ENCODE peak calls at places on chromosomes 3 and 15, in eight cellular contexts. A is NCI-H82; I is fibroblast of lung; L is COR-L47; J is HL-60; H is stimulated activated naive CD8-positive, alpha-beta T cell treated with anti-CD3 and anti-CD28 coated beads, Interleukin-15, Interleukin-2, amounts not matched to agents 100 U/mL and 50 U/mL, for 24 hours; R is RPMI8226; Z is fibroblast of pulmonary artery. D is an unnamed sample.

GRCh38 chr3:150106752-150107428 is 136.2 kb upstream of the PFN2 start:
- DNase-seq in A (peak; percentile 75), I (peak; percentile 84), L (no peak), J (no peak), H (no peak), R (no peak), Z (peak; percentile 85), D (peak; percentile 96)

GRCh38 chr3:100629728-100630127 is 20.3 kb downstream of the ADGRG7 start:
- DNase-seq in A (no peak), I (no peak), L (no peak), J (no peak), H (no peak), R (no peak), Z (no peak), D (no peak)

GRCh38 chr15:58269455-58270414 is 131.6 kb downstream of the AQP9 start:
- DNase-seq in A (peak; percentile 86), I (peak; percentile 74), L (peak; percentile 26), J (peak; percentile 64), H (peak; percentile 16), R (peak; percentile 79), Z (peak; percentile 81), D (peak; percentile 89)

GRCh38 chr3:131730581-131730980 is 227.8 kb upstream of the MRPL3 start:
- DNase-seq in A (no peak), I (no peak), L (no peak), J (no peak), H (no peak), R (no peak), Z (peak; percentile 62), D (peak; percentile 4)

GRCh38 chr3:72473156-72473555 is 375.1 kb downstream of the SHQ1 start:
- DNase-seq in A (no peak), I (no peak), L (no peak), J (no peak), H (no peak), R (no peak), Z (no peak), D (no peak)

GRCh38 chr3:12943124-12944021 is 102.0 kb upstream of the RPL32 start:
- DNase-seq in A (no peak), I (no peak), L (no peak), J (no peak), H (no peak), R (no peak), Z (no peak), D (no peak)

GRCh38 chr3:57127849-57128566 is 37.1 kb downstream of the IL17RD start:
- DNase-seq in A (peak; percentile 94), I (no peak), L (no peak), J (no peak), H (no peak), R (no peak), Z (peak; percentile 11), D (no peak)

GRCh38 chr15:57165992-57166391 is 210.3 kb upstream of the CGNL1 start:
- DNase-seq in A (no peak), I (no peak), L (no peak), J (no peak), H (no peak), R (no peak), Z (peak; percentile 71), D (no peak)

GRCh38 chr15:100928632-100929280 is 9.6 kb downstream of the LRRK1 start:
- DNase-seq in A (no peak), I (no peak), L (peak; percentile 65), J (no peak), H (no peak), R (no peak), Z (no peak), D (peak; percentile 50)

GRCh38 chr15:29040367-29040745 is 154.6 kb downstream of the APBA2 start:
- DNase-seq in A (peak; percentile 81), I (peak; percentile 68), L (no peak), J (no peak), H (no peak), R (no peak), Z (peak; percentile 53), D (no peak)

GRCh38 chr15:42494998-42495360 is 455 bp upstream of the SNAP23 start:
- DNase-seq in A (peak; percentile 69), I (peak; percentile 63), L (no peak), J (no peak), H (peak; percentile 45), R (peak; percentile 6), Z (peak; percentile 81), D (peak; percentile 24)

GRCh38 chr3:160949460-160949859 is 155.7 kb downstream of the B3GALNT1 start:
- DNase-seq in A (no peak), I (no peak), L (no peak), J (no peak), H (no peak), R (no peak), Z (no peak), D (no peak)

GRCh38 chr15:69385831-69386230 is 28.3 kb upstream of the KIF23 start:
- DNase-seq in A (no peak), I (no peak), L (no peak), J (no peak), H (no peak), R (no peak), Z (no peak), D (no peak)

GRCh38 chr3:162295323-162295983 is 798.8 kb downstream of the OTOL1 start:
- DNase-seq in A (no peak), I (peak; percentile 56), L (no peak), J (no peak), H (no peak), R (no peak), Z (peak; percentile 78), D (no peak)

GRCh38 chr15:31344824-31345605 is 18.4 kb downstream of the KLF13 start:
- DNase-seq in A (no peak), I (no peak), L (no peak), J (no peak), H (peak; percentile 74), R (peak; percentile 67), Z (no peak), D (no peak)

GRCh38 chr3:62188547-62189375 is 184.6 kb downstream of the FEZF2 start:
- DNase-seq in A (peak; percentile 84), I (peak; percentile 85), L (peak; percentile 41), J (peak; percentile 53), H (peak; percentile 66), R (peak; percentile 70), Z (peak; percentile 86), D (peak; percentile 76)

GRCh38 chr3:28376424-28376823 is 27.8 kb upstream of the AZI2 start:
- DNase-seq in A (no peak), I (peak; percentile 96), L (no peak), J (no peak), H (no peak), R (no peak), Z (peak; percentile 96), D (no peak)

GRCh38 chr3:4988815-4989648 is 9.8 kb downstream of the BHLHE40 start:
- DNase-seq in A (peak; percentile 45), I (peak; percentile 77), L (no peak), J (no peak), H (no peak), R (no peak), Z (no peak), D (peak; percentile 57)

GRCh38 chr3:131933665-131934064 is 101.1 kb downstream of the CPNE4 start:
- DNase-seq in A (no peak), I (no peak), L (no peak), J (no peak), H (no peak), R (no peak), Z (no peak), D (no peak)

GRCh38 chr3:122987231-122987630 is 40.3 kb downstream of the SEMA5B start:
- DNase-seq in A (no peak), I (no peak), L (no peak), J (no peak), H (no peak), R (no peak), Z (no peak), D (peak; percentile 69)

GRCh38 chr3:167716920-167717319 is 17.8 kb downstream of the PDCD10 start:
- DNase-seq in A (no peak), I (no peak), L (no peak), J (no peak), H (no peak), R (no peak), Z (no peak), D (peak; percentile 85)

GRCh38 chr3:183249006-183249718 is 3.9 kb upstream of the B3GNT5 start:
- DNase-seq in A (no peak), I (no peak), L (no peak), J (peak; percentile 17), H (no peak), R (no peak), Z (no peak), D (no peak)

GRCh38 chr3:132785292-132785691 is 63.1 kb upstream of the NPHP3 start:
- DNase-seq in A (no peak), I (peak; percentile 14), L (no peak), J (no peak), H (no peak), R (no peak), Z (no peak), D (no peak)

GRCh38 chr15:77526582-77527163 is 106.0 kb downstream of the HMG20A start:
- DNase-seq in A (no peak), I (no peak), L (no peak), J (no peak), H (no peak), R (no peak), Z (no peak), D (no peak)

GRCh38 chr3:79497447-79498111 is 270.2 kb downstream of the ROBO1 start:
- DNase-seq in A (peak; percentile 31), I (peak; percentile 50), L (no peak), J (no peak), H (no peak), R (peak; percentile 19), Z (peak; percentile 47), D (peak; percentile 12)

GRCh38 chr3:8584661-8585060 is 59.9 kb downstream of the SSUH2 start:
- DNase-seq in A (no peak), I (no peak), L (no peak), J (no peak), H (no peak), R (no peak), Z (no peak), D (no peak)

GRCh38 chr15:31871159-31871886 is 159.0 kb upstream of the CHRNA7 start:
- DNase-seq in A (no peak), I (no peak), L (no peak), J (peak; percentile 21), H (no peak), R (no peak), Z (no peak), D (no peak)

GRCh38 chr3:126837773-126838172 is 133.7 kb downstream of the CHCHD6 start:
- DNase-seq in A (no peak), I (no peak), L (no peak), J (no peak), H (no peak), R (no peak), Z (no peak), D (no peak)

GRCh38 chr3:76551739-76552138 is 488.2 kb upstream of the ROBO2 start:
- DNase-seq in A (no peak), I (no peak), L (peak; percentile 3), J (no peak), H (no peak), R (no peak), Z (no peak), D (no peak)

GRCh38 chr3:20041197-20041780 is 1.0 kb downstream of the KAT2B start:
- DNase-seq in A (peak; percentile 89), I (peak; percentile 75), L (peak; percentile 49), J (peak; percentile 87), H (peak; percentile 85), R (peak; percentile 93), Z (peak; percentile 59), D (peak; percentile 81)

GRCh38 chr3:135556184-135556583 is 409.3 kb upstream of the PPP2R3A start:
- DNase-seq in A (no peak), I (no peak), L (no peak), J (no peak), H (no peak), R (no peak), Z (no peak), D (no peak)

GRCh38 chr15:57780461-57780860 is 73.9 kb downstream of the POLR2M start:
- DNase-seq in A (no peak), I (no peak), L (no peak), J (no peak), H (no peak), R (no peak), Z (no peak), D (no peak)

GRCh38 chr15:101128191-101128590 is 123.7 kb downstream of the CHSY1 start:
- DNase-seq in A (no peak), I (peak; percentile 100), L (no peak), J (no peak), H (no peak), R (peak; percentile 66), Z (peak; percentile 96), D (peak; percentile 87)

GRCh38 chr3:42043116-42043796 is 47.9 kb upstream of the TRAK1 start:
- DNase-seq in A (peak; percentile 92), I (peak; percentile 80), L (peak; percentile 14), J (no peak), H (no peak), R (no peak), Z (peak; percentile 96), D (peak; percentile 81)